ENCODE peak calls at places on chromosomes 16 and 17, in seven cellular contexts. N, A, M, T, C, J and O are unnamed samples.

GRCh38 chr17:72387487-72387886 is 266.7 kb downstream of the SOX9 start:
- DNase-seq in J (peak; percentile 89), A (no peak), M (peak; percentile 49), T (no peak), N (no peak), C (no peak), O (no peak)

GRCh38 chr17:45314761-45315549 is 1.9 kb downstream of the MAP3K14 start:
- DNase-seq in J (no peak), C (no peak), M (no peak), N (no peak), A (no peak), T (no peak), O (no peak)

GRCh38 chr17:78575340-78575739 is 1.9 kb downstream of the DNAH17 start:
- DNase-seq in A (no peak), N (no peak), C (no peak), T (no peak), J (no peak), M (no peak), O (no peak)

GRCh38 chr17:49890077-49890821 is 42.4 kb upstream of the TAC4 start:
- DNase-seq in T (peak; percentile 76), M (no peak), C (no peak), N (no peak), J (no peak), A (no peak), O (no peak)

GRCh38 chr17:50063516-50064252 is 7.8 kb downstream of the ITGA3 start:
- DNase-seq in J (no peak), M (no peak), C (no peak), N (no peak), T (no peak), A (no peak), O (no peak)

GRCh38 chr17:35028531-35029262 is 34.8 kb downstream of the RFFL start:
- DNase-seq in T (no peak), N (no peak), M (no peak), C (no peak), J (no peak), A (no peak), O (no peak)

GRCh38 chr16:31077024-31077423 is 2.8 kb downstream of the ZNF646 start:
- DNase-seq in J (no peak), T (peak; percentile 14), M (no peak), N (no peak), A (no peak), C (no peak), O (no peak)

GRCh38 chr16:28492511-28492910 is 637 bp upstream of the CLN3 start:
- DNase-seq in N (no peak), C (no peak), M (no peak), J (no peak), T (no peak), A (no peak), O (no peak)

GRCh38 chr17:22145605-22146178 is 453.4 kb downstream of the KCNJ18 start:
- DNase-seq in T (no peak), C (no peak), J (no peak), A (no peak), N (no peak), M (no peak), O (no peak)

GRCh38 chr17:36980281-36980761 is 31.6 kb downstream of the AATF start:
- DNase-seq in J (no peak), N (no peak), M (no peak), A (no peak), C (no peak), T (no peak), O (no peak)

GRCh38 chr17:57405486-57406072 is 149.3 kb downstream of the MSI2 start:
- DNase-seq in N (no peak), M (no peak), T (no peak), J (no peak), C (no peak), A (no peak), O (no peak)

GRCh38 chr17:81723651-81724209 is 11.6 kb downstream of the SLC25A10 start:
- DNase-seq in C (no peak), J (no peak), N (no peak), A (no peak), M (no peak), T (no peak), O (no peak)

GRCh38 chr17:41580651-41581365 is 5.9 kb downstream of the KRT14 start:
- DNase-seq in T (no peak), N (no peak), C (no peak), A (no peak), J (no peak), M (no peak), O (no peak)

GRCh38 chr16:2033057-2033911 is 6.6 kb downstream of the NHERF2 start:
- DNase-seq in A (no peak), T (no peak), N (no peak), J (no peak), C (no peak), M (no peak), O (peak; percentile 91)

GRCh38 chr17:73814070-73814469 is 169.8 kb upstream of the SDK2 start:
- DNase-seq in N (no peak), C (no peak), A (no peak), M (no peak), J (no peak), T (no peak), O (no peak)

GRCh38 chr17:3955373-3955978 is 8.8 kb downstream of the ATP2A3 start:
- DNase-seq in N (no peak), T (no peak), A (no peak), C (no peak), M (no peak), J (no peak), O (no peak)

GRCh38 chr16:55323637-55324490 is at the start of gene IRX6:
- DNase-seq in N (no peak), T (peak; percentile 92), C (no peak), J (no peak), A (no peak), M (no peak), O (no peak)

GRCh38 chr17:35313875-35314409 is 59.5 kb downstream of the SLFN11 start:
- DNase-seq in J (no peak), C (no peak), M (no peak), T (peak; percentile 42), N (peak; percentile 32), A (no peak), O (no peak)

GRCh38 chr17:57948555-57949420 is 6.4 kb downstream of the CUEDC1 start:
- DNase-seq in N (peak; percentile 26), C (no peak), A (peak; percentile 98), M (peak; percentile 98), J (peak; percentile 100), T (no peak), O (no peak)

GRCh38 chr16:61148930-61149329 is 887.3 kb downstream of the CDH8 start:
- DNase-seq in C (no peak), M (no peak), A (no peak), J (no peak), T (no peak), N (no peak), O (no peak)
- TF ChIP-seq CTCF in C (no peak), M (no peak), A (no peak), J (no peak), T (peak; percentile 58), N (no peak), O (no peak)

GRCh38 chr16:59729613-59730012 is 995.5 kb upstream of the GOT2 start:
- DNase-seq in A (no peak), M (no peak), C (no peak), J (no peak), N (no peak), T (no peak), O (no peak)
- TF ChIP-seq CTCF in A (no peak), M (no peak), C (no peak), J (no peak), N (no peak), T (no peak), O (no peak)

GRCh38 chr16:83996481-83997252 is 28.6 kb downstream of the NECAB2 start:
- DNase-seq in T (no peak), N (no peak), C (no peak), M (no peak), J (no peak), A (no peak), O (no peak)
- TF ChIP-seq CTCF in T (peak; percentile 40), N (no peak), C (no peak), M (no peak), J (no peak), A (no peak), O (no peak)

GRCh38 chr16:590165-590874 is 454 bp downstream of the RAB40C start:
- DNase-seq in N (no peak), J (no peak), M (no peak), C (no peak), T (no peak), A (no peak), O (no peak)
- TF ChIP-seq CTCF in N (no peak), J (no peak), M (no peak), C (no peak), T (no peak), A (no peak), O (peak; percentile 9)

GRCh38 chr16:49947907-49948678 is 76.9 kb upstream of the CNEP1R1 start:
- DNase-seq in T (no peak), M (no peak), J (no peak), C (no peak), A (no peak), N (no peak), O (no peak)

GRCh38 chr16:49953090-49953489 is 71.9 kb upstream of the CNEP1R1 start:
- DNase-seq in J (no peak), T (no peak), C (no peak), A (no peak), M (no peak), N (no peak), O (no peak)

GRCh38 chr16:49952386-49952785 is 72.6 kb upstream of the CNEP1R1 start:
- DNase-seq in T (no peak), N (no peak), A (no peak), J (peak; percentile 21), C (no peak), M (no peak), O (no peak)

GRCh38 chr16:49956915-49957314 is 68.1 kb upstream of the CNEP1R1 start:
- DNase-seq in T (no peak), N (no peak), M (no peak), J (no peak), C (no peak), A (no peak), O (no peak)

DNA sequence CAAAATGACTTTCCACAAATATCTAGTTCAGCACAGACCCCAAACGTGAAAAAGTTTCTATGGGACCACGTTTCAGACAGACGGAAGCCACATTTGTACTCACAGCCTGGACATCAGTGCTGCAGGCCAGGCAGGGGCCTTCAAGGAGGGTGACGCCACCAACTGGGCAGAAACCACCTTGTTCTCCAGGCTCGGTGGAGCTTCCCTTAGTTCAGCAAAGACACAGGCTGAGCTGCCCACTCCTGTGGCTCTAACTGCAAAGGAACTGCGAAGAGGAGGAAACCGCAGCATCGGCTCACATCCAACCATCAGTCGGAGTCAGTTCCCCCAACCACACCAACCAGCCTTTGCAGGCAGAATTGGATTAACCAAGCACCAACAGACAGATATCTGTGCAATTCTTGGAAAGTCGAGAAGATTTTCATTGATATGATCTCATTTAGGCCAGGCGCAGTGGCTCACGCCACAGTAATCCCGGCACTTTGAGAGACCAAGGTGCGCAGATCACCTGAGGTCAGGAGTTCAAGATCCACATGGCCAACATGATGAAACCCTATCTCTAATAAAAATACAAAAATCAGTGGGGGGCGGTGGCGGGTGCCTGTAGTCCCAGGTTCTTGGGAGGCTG is 73.3 kb upstream of the CNEP1R1 start:
- DNase-seq in C (no peak), N (no peak), J (no peak), M (no peak), T (peak; percentile 54), A (no peak), O (no peak)
- TF ChIP-seq CTCF in C (no peak), N (no peak), J (no peak), M (no peak), T (peak; percentile 22), A (no peak), O (no peak)